ENCODE peak calls at places on chromosomes 12 and 14, in seven cellular contexts. R is neuronal stem cell, N is mesendoderm, B is H9, F is mesenchymal stem cell, C is H1, J is trophoblast cell. G is an unnamed sample.

GRCh38 chr12:127149226-127149964 is 1117.6 kb upstream of the TMEM132C start:
- DNase-seq in R (no peak), N (no peak), B (no peak), F (peak), C (no peak), J (no peak), G (peak)

GRCh38 chr12:111435661-111436201 is 30.0 kb downstream of the SH2B3 start:
- DNase-seq in R (no peak), N (no peak), B (no peak), F (no peak), C (no peak), J (no peak), G (no peak)

GRCh38 chr12:82765971-82766705 is 79.4 kb downstream of the TMTC2 start:
- DNase-seq in R (no peak), N (peak), B (no peak), F (no peak), C (no peak), J (peak), G (no peak)

GRCh38 chr14:50762931-50763300 is 68.0 kb downstream of the NIN start:
- DNase-seq in R (no peak), N (no peak), B (no peak), F (no peak), C (no peak), J (no peak), G (no peak)

GRCh38 chr12:16324772-16325171 is 22.7 kb upstream of the MGST1 start:
- DNase-seq in R (no peak), N (no peak), B (no peak), F (no peak), C (no peak), J (no peak), G (no peak)

GRCh38 chr12:143964-144649 is 69.8 kb downstream of the SLC6A12 start:
- DNase-seq in R (no peak), N (no peak), B (no peak), F (no peak), C (no peak), J (no peak), G (no peak)

GRCh38 chr14:101870273-101870939 is 94.0 kb upstream of the DYNC1H1 start:
- DNase-seq in R (no peak), N (no peak), B (no peak), F (no peak), C (no peak), J (no peak), G (no peak)

GRCh38 chr14:65224799-65225198 is 122.5 kb upstream of the MAX start:
- DNase-seq in R (no peak), N (no peak), B (no peak), F (no peak), C (no peak), J (no peak), G (no peak)

GRCh38 chr14:72024043-72024407 is 91.8 kb downstream of the RGS6 start:
- DNase-seq in R (peak), N (peak), B (peak), F (no peak), C (peak), J (peak), G (peak)

GRCh38 chr12:26097046-26097878 is 27.6 kb downstream of the BHLHE41 start:
- DNase-seq in R (peak), N (peak), B (peak), F (peak), C (peak), J (peak), G (peak)

GRCh38 chr14:91649930-91650329 is 82.0 kb downstream of the CATSPERB start:
- DNase-seq in R (no peak), N (peak), B (no peak), F (peak), C (no peak), J (peak), G (peak)

GRCh38 chr12:79674629-79675028 is 16.1 kb downstream of the PAWR start:
- DNase-seq in R (no peak), N (no peak), B (no peak), F (peak), C (no peak), J (no peak), G (peak)

GRCh38 chr14:103871596-103872480 is 24.5 kb upstream of the PPP1R13B start:
- DNase-seq in R (peak), N (peak), B (peak), F (no peak), C (peak), J (no peak), G (no peak)

DNA sequence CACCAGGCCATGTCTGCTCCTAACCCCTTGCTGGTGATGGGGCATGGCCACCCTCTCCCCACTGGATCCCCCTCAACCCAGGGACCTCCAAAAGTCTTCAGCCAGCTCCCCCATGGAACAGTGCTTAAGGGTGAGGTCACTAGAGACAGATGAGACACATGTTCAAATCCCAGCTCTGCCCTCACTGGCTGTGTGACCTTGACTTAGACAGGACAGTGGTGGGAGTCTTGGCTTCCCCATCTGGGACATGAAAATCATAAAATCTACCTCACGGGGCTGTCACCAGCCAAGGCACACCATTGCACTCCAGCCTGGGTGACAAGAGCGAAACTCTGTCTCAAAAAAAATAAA is 10.9 kb downstream of the RHOF start:
- DNase-seq in R (no peak), N (no peak), B (peak), F (no peak), C (no peak), J (no peak), G (no peak)
- H2BK5ac ChIP-seq in R (no peak), N (no peak), B (no peak), F (no peak), C (no peak), J (no peak), G (peak)

DNA sequence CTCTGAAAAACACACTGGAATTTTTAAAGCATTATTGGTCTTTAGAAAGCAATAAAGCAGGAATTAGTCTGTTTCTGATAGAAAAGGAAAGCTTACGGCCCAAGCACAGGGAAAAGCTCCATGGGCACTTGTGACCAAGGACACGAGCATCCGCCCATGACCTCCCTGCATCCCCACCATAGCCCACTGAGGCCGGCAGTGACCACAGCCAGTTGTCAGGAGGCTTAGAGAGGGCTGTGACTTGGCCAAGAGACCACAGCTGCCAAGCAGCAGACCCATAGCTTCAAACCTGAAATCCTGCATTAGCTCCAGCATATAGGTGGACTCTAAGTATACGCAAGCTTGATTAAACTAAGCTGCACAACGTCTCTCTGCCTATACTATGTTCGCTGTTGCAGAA is 8.9 kb downstream of the SETD3 start:
- DNase-seq in R (no peak), N (no peak), B (no peak), F (no peak), C (no peak), J (no peak), G (no peak)
- H2BK5ac ChIP-seq in R (no peak), N (no peak), B (no peak), F (no peak), C (no peak), J (no peak), G (no peak)

DNA sequence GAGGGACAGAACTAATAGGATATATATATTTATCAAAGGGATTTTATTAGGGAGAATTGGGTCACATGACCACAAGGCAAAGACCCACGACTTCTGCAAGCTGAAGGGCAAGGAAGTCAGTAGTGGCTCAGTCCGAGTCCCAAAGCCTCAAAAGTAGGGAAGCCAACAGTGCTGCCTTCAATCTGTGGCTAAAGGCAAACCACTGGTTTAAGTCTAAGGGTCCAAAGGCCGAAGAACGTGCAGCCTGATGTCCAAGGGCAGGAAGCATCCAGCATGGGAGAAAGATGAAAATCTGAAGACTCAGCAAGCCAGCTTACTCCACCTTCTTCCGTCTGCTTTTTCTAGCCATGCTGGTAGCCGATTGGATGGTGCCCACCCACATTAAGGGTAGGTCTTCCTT is 157.9 kb upstream of the CRY1 start:
- DNase-seq in R (no peak), N (no peak), B (no peak), F (no peak), C (peak), J (no peak), G (no peak)
- H2BK5ac ChIP-seq in R (no peak), N (no peak), B (no peak), F (no peak), C (no peak), J (no peak), G (no peak)

GRCh38 chr12:124774054-124774461 is 89.6 kb downstream of the SCARB1 start:
- DNase-seq in R (no peak), N (no peak), B (no peak), F (peak), C (no peak), J (peak), G (no peak)
- H2BK5ac ChIP-seq in R (no peak), N (no peak), B (no peak), F (no peak), C (no peak), J (no peak), G (no peak)

DNA sequence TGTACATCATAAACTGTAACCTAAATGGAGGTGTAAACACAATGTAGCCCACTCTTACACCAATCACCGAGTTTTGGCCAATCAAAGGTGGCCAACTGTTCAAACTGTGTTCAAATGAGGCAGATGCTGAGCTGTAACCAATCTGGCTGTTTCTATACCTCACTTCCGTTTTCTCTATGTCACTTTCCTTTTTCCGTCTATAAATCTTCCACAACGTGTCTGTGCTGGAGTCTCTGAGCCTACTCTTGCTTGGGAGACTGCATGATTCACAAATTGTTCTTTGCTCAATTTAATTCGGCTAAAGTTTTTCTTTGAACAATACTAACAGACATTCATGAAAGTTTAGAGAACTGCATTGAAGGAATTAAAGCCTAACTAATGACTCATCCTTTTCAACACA is 547.1 kb upstream of the USP15 start:
- DNase-seq in R (no peak), N (no peak), B (no peak), F (peak), C (no peak), J (no peak), G (no peak)
- H2BK5ac ChIP-seq in R (no peak), N (no peak), B (no peak), F (no peak), C (no peak), J (no peak), G (no peak)

GRCh38 chr12:4444031-4444430 is 1.6 kb downstream of the FGF6 start:
- DNase-seq in R (no peak), N (no peak), B (no peak), F (no peak), C (no peak), J (no peak), G (no peak)
- H2BK5ac ChIP-seq in R (no peak), N (no peak), B (no peak), F (no peak), C (peak), J (no peak), G (no peak)

G was measured in IMR-90.